ENCODE peak calls at places on chromosomes 11 and 22, in six cellular contexts. C is GM20000; T is GDM1; U is activated T-cell treated with anti-CD3 and anti-CD28 coated beads, Interleukin-2, amount 50 U/mL, for 1 hour; R is CD8-positive, alpha-beta T cell; V is globus pallidus. D is an unnamed sample.
A peak's percentile ranks its signal among the peaks of the same experiment; 100 is the strongest.

GRCh38 chr11:123509737-123510578 is 79.9 kb downstream of the GRAMD1B start:
- DNase-seq in V (no peak), T (no peak), U (no peak), C (no peak), R (no peak), D (no peak)

GRCh38 chr22:17878970-17879369 is 104.7 kb upstream of the BID start:
- DNase-seq in U (no peak), T (no peak), C (no peak), R (no peak), V (no peak), D (no peak)

GRCh38 chr11:3198815-3199214 is 19.8 kb downstream of the MRGPRG start:
- DNase-seq in V (no peak), T (no peak), U (no peak), R (no peak), C (no peak), D (no peak)

GRCh38 chr22:23193420-23193819 is 13.1 kb downstream of the BCR start:
- DNase-seq in R (no peak), U (no peak), V (no peak), C (no peak), T (no peak), D (no peak)

GRCh38 chr11:69352181-69352580 is 58.2 kb downstream of the MYEOV start:
- DNase-seq in V (no peak), R (no peak), U (no peak), T (no peak), C (no peak), D (no peak)

GRCh38 chr11:118633979-118634378 is 26.6 kb downstream of the PHLDB1 start:
- DNase-seq in C (no peak), T (no peak), V (no peak), U (no peak), R (no peak), D (no peak)

GRCh38 chr11:22491826-22492225 is 133.8 kb downstream of the FANCF start:
- DNase-seq in R (no peak), U (no peak), C (no peak), T (no peak), V (no peak), D (peak; percentile 10)

GRCh38 chr22:17257091-17257490 is 37.9 kb upstream of the ADA2 start:
- DNase-seq in C (no peak), V (no peak), T (no peak), U (no peak), R (no peak), D (no peak)

GRCh38 chr11:8899119-8899753 is 11.8 kb upstream of the AKIP1 start:
- DNase-seq in R (no peak), C (no peak), V (no peak), T (no peak), U (no peak), D (no peak)

GRCh38 chr11:35066783-35067476 is 72.0 kb upstream of the CD44 start:
- DNase-seq in V (no peak), T (no peak), R (no peak), C (no peak), U (no peak), D (no peak)

GRCh38 chr11:83990160-83990733 is 704.1 kb upstream of the CCDC90B start:
- DNase-seq in T (no peak), C (no peak), U (no peak), V (no peak), R (no peak), D (no peak)

GRCh38 chr11:62034045-62034355 is 66.6 kb upstream of the FTH1 start:
- DNase-seq in C (no peak), T (no peak), U (no peak), V (no peak), R (no peak), D (no peak)

GRCh38 chr11:94525933-94526332 is 13.7 kb downstream of the C11orf97 start:
- DNase-seq in C (no peak), T (peak; percentile 9), V (peak; percentile 45), U (no peak), R (no peak), D (no peak)

GRCh38 chr11:71129624-71130023 is 122.8 kb downstream of the SHANK2 start:
- DNase-seq in C (no peak), V (no peak), R (no peak), T (peak; percentile 21), U (no peak), D (no peak)

GRCh38 chr11:69658606-69659450 is 16.3 kb downstream of the LTO1 start:
- DNase-seq in U (no peak), V (no peak), T (no peak), R (no peak), C (no peak), D (no peak)

GRCh38 chr22:49209452-49210195 is 618.0 kb downstream of the BRD1 start:
- DNase-seq in R (no peak), U (no peak), T (no peak), V (peak; percentile 4), C (no peak), D (no peak)

GRCh38 chr11:57222239-57222638 is 14.8 kb downstream of the APLNR start:
- DNase-seq in T (no peak), V (no peak), C (no peak), U (no peak), R (no peak), D (no peak)

GRCh38 chr11:119206512-119207299 is 567 bp downstream of the CBL start:
- DNase-seq in V (peak; percentile 22), R (peak; percentile 13), C (peak; percentile 86), U (peak; percentile 54), T (no peak), D (peak; percentile 31)

GRCh38 chr11:44681698-44682097 is 45.1 kb upstream of the TSPAN18 start:
- DNase-seq in C (no peak), R (no peak), U (no peak), V (no peak), T (no peak), D (peak; percentile 9)

GRCh38 chr11:63710476-63711217 is 29.3 kb downstream of the RTN3 start:
- DNase-seq in R (no peak), U (no peak), C (no peak), V (no peak), T (no peak), D (peak; percentile 42)

GRCh38 chr11:15291885-15292284 is 177.2 kb downstream of the INSC start:
- DNase-seq in R (no peak), T (no peak), V (peak; percentile 16), U (no peak), C (no peak), D (no peak)

GRCh38 chr11:63250162-63251050 is 7.0 kb upstream of the SLC22A25 start:
- DNase-seq in T (no peak), V (no peak), R (no peak), U (no peak), C (no peak), D (no peak)

GRCh38 chr11:1253103-1253485 is 30.2 kb downstream of the MUC5B start:
- DNase-seq in R (no peak), U (no peak), C (no peak), V (no peak), T (no peak), D (no peak)

GRCh38 chr11:44032304-44033085 is 15.3 kb upstream of the ACCSL start:
- DNase-seq in U (no peak), R (no peak), C (no peak), V (peak; percentile 70), T (no peak), D (no peak)

GRCh38 chr11:2128512-2129322 is 10.5 kb downstream of the IGF2 start:
- DNase-seq in V (no peak), U (no peak), C (no peak), T (no peak), R (no peak), D (no peak)

GRCh38 chr11:19276859-19277808 is 36.4 kb upstream of the E2F8 start:
- DNase-seq in T (no peak), R (no peak), U (no peak), V (no peak), C (no peak), D (peak; percentile 2)

GRCh38 chr22:49380828-49381114 is 446.9 kb downstream of the BRD1 start:
- DNase-seq in U (no peak), V (no peak), T (no peak), C (no peak), R (no peak), D (no peak)